ENCODE peak calls at places on chromosome 6, in eight cellular contexts. I, P, H, T, W, O, E and C are unnamed samples.

GRCh38 chr6:13934721-13935120 is 10.0 kb downstream of the RNF182 start:
- DNase-seq in I (no peak), P (no peak), H (no peak), T (no peak), W (no peak), O (no peak), E (no peak), C (no peak)

GRCh38 chr6:170132561-170132991 is 158.3 kb downstream of the DLL1 start:
- DNase-seq in I (no peak), P (no peak), H (no peak), T (no peak), W (no peak), O (no peak), E (no peak), C (no peak)

GRCh38 chr6:119322715-119323350 is 26.7 kb downstream of the MAN1A1 start:
- DNase-seq in I (no peak), P (no peak), H (no peak), T (no peak), W (no peak), O (no peak), E (peak), C (no peak)

GRCh38 chr6:125910518-125910917 is 46.1 kb upstream of the HINT3 start:
- DNase-seq in I (peak), P (peak), H (no peak), T (no peak), W (no peak), O (no peak), E (no peak), C (peak)

GRCh38 chr6:114063956-114064355 is 93.0 kb upstream of the HDAC2 start:
- DNase-seq in I (no peak), P (peak), H (no peak), T (no peak), W (no peak), O (no peak), E (no peak), C (no peak)

GRCh38 chr6:85449818-85450577 is at the start of gene NT5E:
- DNase-seq in I (peak), P (peak), H (peak), T (peak), W (peak), O (no peak), E (no peak), C (peak)

GRCh38 chr6:70686548-70687133 is 19.0 kb downstream of the SMAP1 start:
- DNase-seq in I (peak), P (peak), H (no peak), T (no peak), W (peak), O (no peak), E (no peak), C (peak)

GRCh38 chr6:133923938-133924593 is 29.0 kb upstream of the TBPL1 start:
- DNase-seq in I (peak), P (peak), H (peak), T (peak), W (peak), O (peak), E (peak), C (peak)

GRCh38 chr6:150314230-150315188 is 54.3 kb upstream of the IYD start:
- DNase-seq in I (no peak), P (no peak), H (no peak), T (no peak), W (no peak), O (no peak), E (no peak), C (no peak)

GRCh38 chr6:53179961-53180651 is 31.5 kb upstream of the GCM1 start:
- DNase-seq in I (peak), P (peak), H (peak), T (peak), W (peak), O (no peak), E (no peak), C (peak)

GRCh38 chr6:25713802-25714201 is 40.7 kb upstream of the SLC17A4 start:
- DNase-seq in I (peak), P (peak), H (no peak), T (no peak), W (no peak), O (no peak), E (no peak), C (no peak)

GRCh38 chr6:19812512-19813119 is 24.6 kb upstream of the ID4 start:
- DNase-seq in I (peak), P (peak), H (no peak), T (no peak), W (peak), O (no peak), E (peak), C (peak)

GRCh38 chr6:98041921-98042320 is 758.9 kb upstream of the MMS22L start:
- DNase-seq in I (no peak), P (no peak), H (no peak), T (no peak), W (no peak), O (no peak), E (no peak), C (no peak)

GRCh38 chr6:18216411-18216810 is 47.9 kb downstream of the DEK start:
- DNase-seq in I (peak), P (peak), H (no peak), T (no peak), W (peak), O (peak), E (no peak), C (peak)

GRCh38 chr6:21263531-21264287 is 329.8 kb upstream of the SOX4 start:
- DNase-seq in I (peak), P (no peak), H (no peak), T (no peak), W (peak), O (peak), E (no peak), C (peak)

GRCh38 chr6:25112207-25112874 is 166.8 kb upstream of the CARMIL1 start:
- DNase-seq in I (no peak), P (no peak), H (no peak), T (no peak), W (no peak), O (no peak), E (no peak), C (no peak)

DNA sequence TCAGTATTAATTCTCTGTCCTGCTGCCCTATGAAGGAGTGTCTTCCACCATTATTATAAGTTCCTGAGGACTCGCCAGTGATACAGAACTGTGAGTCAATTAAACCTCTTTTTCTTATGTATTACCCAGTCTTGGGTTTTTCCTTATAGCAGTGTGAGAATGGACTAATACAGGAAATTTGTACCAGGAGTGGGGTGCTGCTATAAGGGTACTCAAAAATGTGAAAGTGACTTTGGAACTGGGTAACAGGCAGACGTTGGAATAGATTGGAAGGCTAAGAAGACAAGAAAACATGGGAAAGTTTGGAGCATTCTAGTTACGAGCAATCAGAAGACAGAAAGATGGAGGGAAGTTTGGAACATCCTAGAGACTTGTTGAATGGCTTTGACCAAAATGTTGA is 616.7 kb upstream of the EPHA7 start:
- DNase-seq in I (no peak), P (no peak), H (no peak), T (no peak), W (no peak), O (no peak), E (no peak), C (no peak)
- TF ChIP-seq CTCF in I (no peak), P (no peak), H (no peak), T (no peak), W (no peak), O (no peak), E (no peak), C (no peak)

GRCh38 chr6:137316626-137317025 is 97.4 kb upstream of the IFNGR1 start:
- DNase-seq in I (peak), P (peak), H (no peak), T (no peak), W (no peak), O (no peak), E (no peak), C (no peak)

GRCh38 chr6:137311940-137312339 is 92.8 kb upstream of the IFNGR1 start:
- DNase-seq in I (no peak), P (no peak), H (no peak), T (no peak), W (no peak), O (no peak), E (no peak), C (no peak)

GRCh38 chr6:137313211-137313610 is 94.0 kb upstream of the IFNGR1 start:
- DNase-seq in I (no peak), P (no peak), H (no peak), T (no peak), W (no peak), O (no peak), E (no peak), C (no peak)

GRCh38 chr6:137315081-137315480 is 95.9 kb upstream of the IFNGR1 start:
- DNase-seq in I (no peak), P (no peak), H (no peak), T (no peak), W (no peak), O (no peak), E (no peak), C (no peak)

GRCh38 chr6:137313928-137314855 is 95.0 kb upstream of the IFNGR1 start:
- DNase-seq in I (peak), P (peak), H (peak), T (peak), W (peak), O (no peak), E (peak), C (peak)
- H3K4me3 ChIP-seq in I (no peak), P (no peak), H (peak), T (no peak), W (peak), O (no peak), E (no peak), C (no peak)

GRCh38 chr6:337782-338464 is 45.6 kb downstream of the DUSP22 start:
- DNase-seq in I (no peak), P (no peak), H (no peak), T (no peak), W (no peak), O (no peak), E (no peak), C (no peak)
- TF ChIP-seq CTCF in I (no peak), P (no peak), H (no peak), T (no peak), W (no peak), O (no peak), E (no peak), C (no peak)

GRCh38 chr6:27650620-27651370 is 177.9 kb upstream of the ZNF184 start:
- DNase-seq in I (peak), P (peak), H (no peak), T (no peak), W (peak), O (no peak), E (peak), C (peak)

GRCh38 chr6:27651371-27651732 is 178.4 kb upstream of the ZNF184 start:
- DNase-seq in I (no peak), P (no peak), H (no peak), T (no peak), W (peak), O (no peak), E (peak), C (no peak)
- H3K4me3 ChIP-seq in I (peak), P (no peak), H (no peak), T (no peak), W (peak), O (peak), E (peak), C (no peak)

DNA sequence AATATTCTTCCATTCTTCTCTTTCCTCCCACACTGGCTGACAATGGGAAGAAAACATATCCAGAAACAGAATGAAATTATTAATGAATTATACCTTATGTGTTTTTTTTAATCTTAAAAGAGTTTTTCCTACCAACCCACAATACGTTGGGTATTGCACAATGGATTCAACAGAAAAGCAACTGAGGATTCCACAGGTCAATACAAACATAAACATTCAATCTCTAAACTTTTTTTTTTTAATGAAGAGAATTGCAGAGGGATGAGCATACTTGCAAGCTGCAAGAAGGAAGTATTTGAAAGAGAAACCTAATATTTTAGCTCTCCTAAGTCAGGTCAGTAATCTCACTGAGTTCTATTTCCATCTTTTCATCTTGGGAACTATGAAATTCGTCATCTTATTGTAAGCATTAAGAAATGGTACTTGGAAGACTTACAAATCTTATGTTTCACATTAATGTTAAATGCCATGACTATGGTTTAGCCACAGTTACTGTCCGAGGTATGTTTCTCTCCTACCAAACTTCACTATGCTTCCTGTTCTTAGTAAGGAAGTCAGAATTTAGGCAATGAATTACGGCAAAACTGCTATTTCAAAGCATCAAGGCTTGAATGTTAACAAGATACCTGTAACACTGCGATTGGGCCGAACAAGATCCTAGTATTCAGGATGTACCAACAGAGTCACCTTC is 100.8 kb downstream of the HIVEP2 start:
- DNase-seq in I (peak), P (no peak), H (no peak), T (no peak), W (no peak), O (no peak), E (no peak), C (peak)
- TF ChIP-seq CTCF in I (no peak), P (no peak), H (no peak), T (no peak), W (no peak), O (no peak), E (no peak), C (no peak)

DNA sequence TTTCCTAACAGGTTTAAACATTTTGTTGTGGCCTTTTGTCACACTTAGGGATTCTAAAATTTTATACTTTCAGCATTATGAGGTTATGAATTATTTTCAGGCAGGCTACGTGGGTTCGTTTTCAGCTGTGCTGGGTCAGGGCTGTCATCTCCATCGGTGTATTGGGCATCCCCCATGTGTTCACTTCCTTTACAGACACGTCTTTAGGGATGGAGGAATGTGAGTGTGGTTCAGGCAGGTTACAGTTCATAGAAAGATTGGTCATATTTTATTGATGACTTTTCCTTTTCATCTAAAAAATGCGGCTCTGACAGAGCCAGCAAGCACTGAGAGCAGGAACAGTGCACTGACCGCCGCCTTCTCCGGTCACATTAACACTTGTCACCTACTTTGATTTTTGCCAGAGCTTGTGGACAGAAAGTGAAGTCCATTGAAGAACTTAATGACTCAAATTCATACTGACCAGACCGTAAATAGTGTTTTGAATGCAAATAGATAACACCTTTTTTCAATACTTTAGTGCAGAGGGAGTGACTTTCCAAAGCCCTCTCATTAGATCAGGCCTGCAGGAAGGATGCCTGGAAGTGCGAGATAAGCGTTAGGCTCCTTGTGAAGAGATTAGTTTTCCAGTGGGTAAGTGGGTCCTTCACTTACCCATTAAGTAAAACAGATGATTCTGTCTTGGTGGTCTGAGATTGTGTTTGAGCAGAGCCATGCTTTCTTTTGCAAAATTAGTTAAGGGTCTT is 113.1 kb downstream of the TIAM2 start:
- DNase-seq in I (no peak), P (no peak), H (no peak), T (no peak), W (no peak), O (no peak), E (no peak), C (no peak)
- H3K4me3 ChIP-seq in I (no peak), P (no peak), H (peak), T (no peak), W (no peak), O (no peak), E (no peak), C (no peak)

GRCh38 chr6:2173203-2173961 is 72.0 kb downstream of the GMDS start:
- DNase-seq in I (no peak), P (no peak), H (no peak), T (no peak), W (no peak), O (no peak), E (no peak), C (no peak)
- TF ChIP-seq CTCF in I (no peak), P (no peak), H (no peak), T (no peak), W (no peak), O (no peak), E (no peak), C (no peak)

DNA sequence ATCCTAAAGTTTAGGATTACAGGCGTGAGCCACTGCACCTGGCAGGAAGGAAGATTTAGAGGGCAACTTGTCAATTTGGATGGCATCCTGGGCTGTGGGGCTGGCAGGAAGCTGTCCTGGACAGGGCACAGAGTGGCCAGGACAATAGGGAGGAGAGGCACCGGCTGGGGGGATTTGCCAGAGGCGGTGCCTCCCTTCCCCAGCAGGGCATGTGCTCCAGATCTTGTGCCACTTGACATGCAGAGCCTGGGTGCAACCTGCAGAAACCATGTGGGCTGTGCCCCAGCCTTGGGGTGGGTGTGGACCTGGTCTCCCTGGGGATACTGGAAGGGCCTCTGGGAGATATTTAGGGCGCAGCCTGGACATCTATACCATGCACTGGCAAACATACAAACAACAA is 58.6 kb upstream of the EEF1A1 start:
- DNase-seq in I (no peak), P (no peak), H (no peak), T (no peak), W (no peak), O (no peak), E (no peak), C (no peak)
- H3K4me3 ChIP-seq in I (no peak), P (peak), H (peak), T (no peak), W (no peak), O (no peak), E (no peak), C (no peak)

DNA sequence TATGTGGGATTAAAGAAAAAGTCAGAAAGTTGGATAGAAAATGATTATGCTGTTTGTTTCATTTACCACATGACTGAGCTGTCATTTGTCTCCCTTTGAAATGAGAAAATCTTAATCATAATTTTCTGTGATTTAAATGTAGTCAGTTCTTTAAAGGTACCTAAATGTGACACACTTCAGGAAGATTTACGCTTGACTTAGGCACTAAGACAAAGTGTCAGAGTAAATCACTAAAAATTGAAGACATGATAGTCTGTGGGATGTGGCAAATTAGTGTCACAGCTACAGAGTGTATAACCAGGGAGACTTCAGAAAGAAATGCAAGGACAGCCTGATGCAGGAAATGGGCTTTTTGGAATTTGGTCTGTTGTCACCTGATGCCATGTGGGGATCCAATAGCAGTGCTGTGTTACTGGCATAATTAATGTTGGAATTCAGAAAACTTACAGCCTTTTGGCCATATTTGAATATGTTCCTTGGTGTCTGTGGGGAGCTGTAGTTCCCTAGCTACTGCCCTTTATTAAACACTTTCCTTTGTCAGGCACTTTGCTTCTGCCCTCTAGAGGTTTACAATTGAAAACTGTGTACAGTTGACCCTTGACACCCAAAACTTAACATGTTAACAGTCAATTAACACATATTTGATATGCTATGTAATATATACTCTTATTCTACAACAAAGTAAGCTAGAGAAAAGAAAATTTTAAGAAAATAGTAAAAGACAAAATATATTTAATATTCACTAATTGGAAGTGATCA is 493.8 kb downstream of the UTRN start:
- DNase-seq in I (no peak), P (no peak), H (no peak), T (no peak), W (no peak), O (no peak), E (no peak), C (no peak)
- TF ChIP-seq CTCF in I (peak), P (peak), H (peak), T (no peak), W (peak), O (no peak), E (peak), C (peak)